ENCODE peak calls at places on chromosomes 1 and 21, in eight cellular contexts. U, Y, M, L, Z, X, Q and W are unnamed samples.
A peak's percentile ranks its signal among the peaks of the same experiment; 100 is the strongest.

GRCh38 chr1:33456302-33456886 is 16.1 kb upstream of the ZSCAN20 start:
- DNase-seq in L (no peak), Z (no peak), M (no peak), X (peak; percentile 7), Q (no peak), U (no peak), Y (no peak), W (no peak)

GRCh38 chr1:156508205-156508954 is 7.8 kb upstream of the MEF2D start:
- DNase-seq in L (no peak), M (no peak), Y (no peak), U (no peak), Q (no peak), Z (no peak), X (no peak), W (no peak)

GRCh38 chr1:37258068-37258467 is 216.3 kb upstream of the ZC3H12A start:
- DNase-seq in L (no peak), Y (peak; percentile 71), X (no peak), Z (no peak), Q (no peak), M (no peak), U (no peak), W (no peak)

GRCh38 chr21:31520506-31521163 is 138.9 kb upstream of the SOD1 start:
- DNase-seq in M (no peak), Q (no peak), Y (no peak), Z (no peak), U (no peak), L (no peak), X (no peak), W (no peak)

GRCh38 chr1:30756545-30757195 is 904 bp downstream of the LAPTM5 start:
- DNase-seq in Z (peak; percentile 79), M (peak; percentile 14), Y (no peak), U (peak; percentile 70), X (peak; percentile 59), L (no peak), Q (no peak), W (peak; percentile 46)

GRCh38 chr1:34549199-34549598 is 205.6 kb upstream of the GJB5 start:
- DNase-seq in Y (peak; percentile 49), Q (peak; percentile 62), M (no peak), U (no peak), Z (no peak), X (peak; percentile 47), L (peak; percentile 51), W (no peak)

GRCh38 chr1:243256590-243256989 is 749 bp downstream of the SDCCAG8 start:
- DNase-seq in Q (no peak), Y (no peak), M (no peak), U (no peak), L (no peak), X (no peak), Z (no peak), W (no peak)

GRCh38 chr1:244052011-244052727 is 1.1 kb downstream of the ZBTB18 start:
- DNase-seq in L (no peak), Q (no peak), M (no peak), X (no peak), U (no peak), Z (no peak), Y (peak; percentile 47), W (no peak)

GRCh38 chr1:80054129-80054528 is 1047.6 kb upstream of the ADGRL4 start:
- DNase-seq in M (peak; percentile 1), Z (no peak), Y (no peak), U (no peak), L (no peak), X (peak; percentile 7), Q (peak; percentile 71), W (no peak)

GRCh38 chr1:21237386-21238088 is 52.7 kb downstream of the ECE1 start:
- DNase-seq in U (no peak), Y (no peak), Z (no peak), M (no peak), Q (no peak), X (peak; percentile 21), L (no peak), W (no peak)

GRCh38 chr1:209653915-209654351 is 1.7 kb upstream of the LAMB3 start:
- DNase-seq in Z (no peak), Q (peak; percentile 74), L (no peak), Y (no peak), M (no peak), X (no peak), U (no peak), W (no peak)

GRCh38 chr21:34935868-34936267 is 113.2 kb downstream of the RUNX1 start:
- DNase-seq in L (no peak), Q (no peak), X (no peak), Y (no peak), Z (no peak), U (no peak), M (no peak), W (no peak)

DNA sequence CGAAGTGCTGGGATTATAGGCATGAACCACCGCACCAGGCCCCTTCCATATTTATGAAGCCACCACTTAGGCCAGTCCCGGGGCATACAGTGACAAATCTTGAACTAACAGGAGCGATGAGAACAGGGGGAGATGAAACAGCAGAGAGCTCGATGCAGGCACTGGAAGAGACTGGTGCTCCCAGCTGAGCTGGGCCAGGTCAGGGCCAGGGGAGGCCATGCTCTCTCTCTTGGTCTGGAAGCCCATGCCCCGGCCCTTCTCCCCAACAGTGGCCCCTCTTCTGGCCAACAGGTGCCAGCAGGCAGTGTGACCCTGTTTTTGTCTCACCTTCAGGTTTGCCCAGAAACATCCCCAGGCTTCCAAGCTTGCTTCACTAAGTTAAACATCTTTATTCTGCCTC is 269.9 kb upstream of the C1orf174 start:
- DNase-seq in Y (no peak), X (no peak), M (no peak), Z (no peak), L (no peak), U (no peak), Q (no peak), W (no peak)
- H3K9me3 ChIP-seq in Y (no peaks in the 10 kb centered on the region), X (peaks cover 3% of the 10 kb centered on the region), M (no peaks in the 10 kb centered on the region), Z (no peaks in the 10 kb centered on the region), L (no peaks in the 10 kb centered on the region), U (no peaks in the 10 kb centered on the region), Q (no peaks in the 10 kb centered on the region), W (no peaks in the 10 kb centered on the region)

DNA sequence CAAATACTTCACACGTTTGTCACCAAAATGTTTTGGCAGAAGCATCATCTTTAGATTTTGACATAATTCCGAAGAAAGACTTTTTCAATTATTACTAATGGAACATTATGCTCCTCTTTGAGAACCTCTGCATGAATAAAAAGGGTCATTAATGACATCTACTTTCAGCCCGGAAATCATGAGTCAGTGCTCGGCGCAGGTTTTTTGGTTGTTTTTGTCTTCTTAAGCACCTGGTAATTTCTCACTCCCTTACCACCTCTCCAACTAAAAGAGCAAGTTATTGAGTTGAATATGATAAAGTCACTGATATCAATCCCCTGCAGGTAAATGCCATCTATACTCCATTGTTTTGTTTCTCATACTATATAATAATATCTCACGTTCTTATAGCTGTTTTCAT is 113.0 kb upstream of the PBX1 start:
- DNase-seq in Q (no peak), Z (no peak), Y (no peak), L (no peak), U (no peak), X (no peak), M (no peak), W (no peak)
- H3K9me3 ChIP-seq in Q (no peaks in the 10 kb centered on the region), Z (no peaks in the 10 kb centered on the region), Y (no peaks in the 10 kb centered on the region), L (no peaks in the 10 kb centered on the region), U (no peaks in the 10 kb centered on the region), X (no peaks in the 10 kb centered on the region), M (no peaks in the 10 kb centered on the region), W (no peaks in the 10 kb centered on the region)

DNA sequence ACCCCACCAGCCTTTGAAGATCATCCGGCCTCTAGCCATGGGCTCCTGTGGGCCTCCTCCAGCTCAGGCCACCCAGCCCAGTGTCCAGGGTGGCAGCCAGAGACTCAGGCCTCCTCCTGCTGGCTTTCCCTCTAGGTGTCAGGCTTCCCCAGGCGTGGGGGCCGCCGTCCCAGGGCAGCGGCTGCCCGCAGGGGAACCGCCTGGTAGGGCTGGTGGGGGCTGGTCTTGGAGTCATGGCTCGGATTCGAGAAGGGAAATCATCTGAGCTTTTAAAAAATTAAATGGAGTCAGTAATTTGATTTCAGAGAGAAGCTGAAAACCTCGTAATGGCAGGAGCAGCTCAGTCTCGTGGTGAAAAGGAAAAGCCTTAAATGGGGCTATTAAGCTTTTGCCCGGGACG is 66.5 kb upstream of the TARDBP start:
- DNase-seq in Q (no peak), L (no peak), Y (peak; percentile 77), M (no peak), X (no peak), Z (no peak), U (no peak), W (no peak)
- H3K9me3 ChIP-seq in Q (no peaks in the 10 kb centered on the region), L (no peaks in the 10 kb centered on the region), Y (no peaks in the 10 kb centered on the region), M (no peaks in the 10 kb centered on the region), X (no peaks in the 10 kb centered on the region), Z (no peaks in the 10 kb centered on the region), U (no peaks in the 10 kb centered on the region), W (no peaks in the 10 kb centered on the region)

DNA sequence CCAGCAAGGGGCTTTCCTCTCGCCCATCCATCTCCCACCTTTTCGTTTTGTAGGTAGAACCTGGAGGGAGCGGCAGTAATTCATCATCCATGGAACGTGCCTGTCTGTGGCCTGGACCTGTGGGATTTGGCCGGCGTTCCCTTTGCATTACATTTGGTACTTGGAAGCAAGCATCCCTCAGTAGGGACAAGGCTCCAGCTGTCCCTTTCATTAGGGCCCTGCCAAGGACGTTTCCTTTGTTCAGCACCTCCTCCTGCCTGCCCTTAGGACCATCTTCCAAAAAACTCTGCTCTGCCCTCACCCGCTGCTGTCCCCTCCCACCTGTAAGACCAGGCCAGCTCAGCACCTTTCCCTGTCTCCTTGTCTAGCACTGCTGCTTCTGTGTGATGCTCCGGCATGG is 62.1 kb downstream of the RYR2 start:
- DNase-seq in M (no peak), U (no peak), X (no peak), Q (no peak), L (no peak), Y (no peak), Z (no peak), W (no peak)
- H3K9me3 ChIP-seq in M (no peaks in the 10 kb centered on the region), U (no peaks in the 10 kb centered on the region), X (no peaks in the 10 kb centered on the region), Q (no peaks in the 10 kb centered on the region), L (no peaks in the 10 kb centered on the region), Y (no peaks in the 10 kb centered on the region), Z (no peaks in the 10 kb centered on the region), W (no peaks in the 10 kb centered on the region)